ENCODE peak calls at places on chromosomes 5 and 9, in five cellular contexts. Q is heart right ventricle; M is neural progenitor cell; C is naive thymus-derived CD4-positive, alpha-beta T cell; R is IMR-90. G is an unnamed sample.

GRCh38 chr5:54746346-54746745 is 228.8 kb downstream of the SNX18 start:
- DNase-seq in Q (no peak), M (no peak), C (no peak), R (no peak), G (no peak)

GRCh38 chr5:50340757-50341156 is 100.3 kb downstream of the EMB start:
- DNase-seq in Q (no peak), M (no peak), C (no peak), R (no peak), G (no peak)

GRCh38 chr5:161934486-161934885 is 86.6 kb downstream of the GABRA1 start:
- DNase-seq in Q (no peak), M (no peak), C (no peak), R (no peak), G (no peak)

GRCh38 chr9:15856591-15856990 is 303.7 kb downstream of the CCDC171 start:
- DNase-seq in Q (no peak), M (no peak), C (no peak), R (peak; percentile 87), G (no peak)

GRCh38 chr5:18772475-18772874 is 1138.2 kb downstream of the TAF11L14 start:
- DNase-seq in Q (no peak), M (peak; percentile 10), C (no peak), R (no peak), G (no peak)

GRCh38 chr9:92850898-92851297 is 26.9 kb downstream of the ZNF484 start:
- DNase-seq in Q (no peak), M (no peak), C (peak; percentile 46), R (no peak), G (no peak)

GRCh38 chr9:14770592-14770991 is 48.1 kb upstream of the CER1 start:
- DNase-seq in Q (no peak), M (no peak), C (no peak), R (no peak), G (no peak)

GRCh38 chr5:171688696-171689495 is 96.7 kb upstream of the SMIM23 start:
- DNase-seq in Q (no peak), M (no peak), C (no peak), R (no peak), G (no peak)

GRCh38 chr9:87527211-87527916 is 29.7 kb downstream of the DAPK1 start:
- DNase-seq in Q (no peak), M (no peak), C (no peak), R (no peak), G (no peak)

GRCh38 chr5:122358382-122358990 is 46.4 kb downstream of the SNCAIP start:
- DNase-seq in Q (no peak), M (no peak), C (no peak), R (no peak), G (no peak)

GRCh38 chr9:132973713-132974112 is 4.8 kb upstream of the GFI1B start:
- DNase-seq in Q (no peak), M (no peak), C (no peak), R (peak; percentile 18), G (peak; percentile 28)

GRCh38 chr5:26553079-26553478 is 485.3 kb downstream of the CDH9 start:
- DNase-seq in Q (no peak), M (peak; percentile 62), C (no peak), R (no peak), G (no peak)

GRCh38 chr9:134330590-134330989 is 4.3 kb downstream of the RXRA start:
- DNase-seq in Q (peak; percentile 3), M (no peak), C (no peak), R (no peak), G (no peak)

GRCh38 chr5:9198399-9198798 is 347.5 kb downstream of the SEMA5A start:
- DNase-seq in Q (no peak), M (peak; percentile 40), C (no peak), R (peak; percentile 59), G (no peak)

GRCh38 chr5:14039063-14039462 is 94.6 kb upstream of the DNAH5 start:
- DNase-seq in Q (no peak), M (no peak), C (no peak), R (peak; percentile 51), G (no peak)

GRCh38 chr5:169637085-169637855 is at the start of gene DOCK2:
- DNase-seq in Q (peak; percentile 66), M (peak; percentile 21), C (peak; percentile 61), R (no peak), G (peak; percentile 92)

GRCh38 chr5:109911731-109912130 is 222.0 kb downstream of the MAN2A1 start:
- DNase-seq in Q (no peak), M (no peak), C (no peak), R (peak; percentile 11), G (no peak)

GRCh38 chr5:24444439-24444838 is 200.3 kb downstream of the CDH10 start:
- DNase-seq in Q (no peak), M (no peak), C (no peak), R (no peak), G (no peak)

GRCh38 chr5:108548684-108549596 is 167.0 kb upstream of the FBXL17 start:
- DNase-seq in Q (no peak), M (no peak), C (no peak), R (no peak), G (no peak)

GRCh38 chr9:4503103-4503502 is 12.8 kb downstream of the SLC1A1 start:
- DNase-seq in Q (no peak), M (no peak), C (no peak), R (no peak), G (no peak)

GRCh38 chr5:173524136-173524535 is 92.3 kb downstream of the BOD1 start:
- DNase-seq in Q (no peak), M (no peak), C (no peak), R (no peak), G (no peak)

GRCh38 chr5:140631063-140631462 is 1.9 kb downstream of the CD14 start:
- DNase-seq in Q (no peak), M (no peak), C (no peak), R (no peak), G (peak; percentile 86)

GRCh38 chr5:140632366-140633080 is 452 bp downstream of the CD14 start:
- DNase-seq in Q (peak; percentile 50), M (no peak), C (peak; percentile 57), R (peak; percentile 54), G (peak; percentile 58)

GRCh38 chr5:140630296-140630695 is 2.7 kb downstream of the CD14 start:
- DNase-seq in Q (no peak), M (no peak), C (no peak), R (no peak), G (no peak)

GRCh38 chr5:140633081-140633471 is at the start of gene CD14:
- DNase-seq in Q (peak; percentile 50), M (no peak), C (no peak), R (no peak), G (peak; percentile 33)

GRCh38 chr5:140631831-140632365 is 1.1 kb downstream of the CD14 start:
- DNase-seq in Q (no peak), M (no peak), C (peak; percentile 51), R (no peak), G (no peak)
- H3K4me3 ChIP-seq in Q (peak overlapping the region; percentile 61), M (no peak overlapping the region), C (peak overlapping the region; percentile 87), R (peak overlapping the region; percentile 30), G (peak overlapping the region; percentile 32)

DNA sequence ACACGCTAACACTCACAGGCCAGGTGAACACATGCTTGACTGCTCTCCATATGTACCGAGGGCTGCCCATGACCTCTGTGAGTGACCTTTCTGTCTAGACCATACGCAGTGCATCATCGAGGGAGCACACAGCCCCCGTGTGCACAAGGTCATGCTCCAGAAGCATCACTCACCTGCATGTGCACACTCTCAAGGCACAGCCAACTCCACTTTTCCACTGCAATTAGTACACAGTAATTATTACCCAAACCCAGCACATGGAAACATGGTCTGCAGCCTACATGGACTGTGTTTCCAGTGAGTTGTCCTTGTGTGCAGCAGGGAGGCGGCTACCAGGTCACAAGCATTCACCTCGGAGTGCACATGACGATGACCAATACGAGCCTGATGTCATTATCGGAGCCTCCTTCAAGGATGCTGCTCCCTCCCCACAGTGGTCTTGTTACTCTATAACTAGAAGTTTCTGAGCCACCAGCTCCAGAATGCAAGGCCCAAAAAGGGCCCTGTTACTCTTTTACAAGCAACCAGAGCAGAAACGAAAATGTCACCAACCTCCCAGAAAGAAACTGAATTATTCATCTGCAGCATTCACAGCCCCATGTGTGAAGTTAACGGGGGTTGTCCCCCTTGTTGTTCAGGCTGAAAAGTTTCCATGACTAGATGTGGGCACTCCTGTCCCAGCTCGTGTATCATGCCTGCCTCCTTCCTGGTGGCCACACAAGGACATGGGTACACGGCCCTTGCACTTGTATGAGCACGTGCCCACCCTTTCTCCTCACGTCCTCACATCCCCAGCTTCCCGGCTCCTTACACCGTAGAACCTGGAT is 31.2 kb downstream of the SEMA4D start:
- DNase-seq in Q (no peak), M (no peak), C (no peak), R (no peak), G (no peak)
- H3K4me3 ChIP-seq in Q (no peak overlapping the region), M (no peak overlapping the region), C (peak overlapping the region; percentile 43), R (no peak overlapping the region), G (no peak overlapping the region)

GRCh38 chr5:16737173-16737572 is 120.4 kb upstream of the RETREG1 start:
- DNase-seq in Q (no peak), M (peak; percentile 41), C (no peak), R (no peak), G (no peak)

GRCh38 chr5:16735092-16735970 is 118.5 kb upstream of the RETREG1 start:
- DNase-seq in Q (no peak), M (no peak), C (no peak), R (no peak), G (no peak)

GRCh38 chr5:16740046-16740445 is 123.2 kb upstream of the RETREG1 start:
- DNase-seq in Q (no peak), M (peak; percentile 66), C (no peak), R (no peak), G (no peak)

GRCh38 chr5:16736158-16736994 is 119.6 kb upstream of the RETREG1 start:
- DNase-seq in Q (no peak), M (peak; percentile 74), C (no peak), R (peak; percentile 87), G (no peak)

GRCh38 chr5:16737620-16738364 is 121.0 kb upstream of the RETREG1 start:
- DNase-seq in Q (no peak), M (peak; percentile 67), C (no peak), R (no peak), G (no peak)
- H3K4me3 ChIP-seq in Q (no peak overlapping the region), M (peak overlapping the region; percentile 41), C (no peak overlapping the region), R (no peak overlapping the region), G (no peak overlapping the region)

DNA sequence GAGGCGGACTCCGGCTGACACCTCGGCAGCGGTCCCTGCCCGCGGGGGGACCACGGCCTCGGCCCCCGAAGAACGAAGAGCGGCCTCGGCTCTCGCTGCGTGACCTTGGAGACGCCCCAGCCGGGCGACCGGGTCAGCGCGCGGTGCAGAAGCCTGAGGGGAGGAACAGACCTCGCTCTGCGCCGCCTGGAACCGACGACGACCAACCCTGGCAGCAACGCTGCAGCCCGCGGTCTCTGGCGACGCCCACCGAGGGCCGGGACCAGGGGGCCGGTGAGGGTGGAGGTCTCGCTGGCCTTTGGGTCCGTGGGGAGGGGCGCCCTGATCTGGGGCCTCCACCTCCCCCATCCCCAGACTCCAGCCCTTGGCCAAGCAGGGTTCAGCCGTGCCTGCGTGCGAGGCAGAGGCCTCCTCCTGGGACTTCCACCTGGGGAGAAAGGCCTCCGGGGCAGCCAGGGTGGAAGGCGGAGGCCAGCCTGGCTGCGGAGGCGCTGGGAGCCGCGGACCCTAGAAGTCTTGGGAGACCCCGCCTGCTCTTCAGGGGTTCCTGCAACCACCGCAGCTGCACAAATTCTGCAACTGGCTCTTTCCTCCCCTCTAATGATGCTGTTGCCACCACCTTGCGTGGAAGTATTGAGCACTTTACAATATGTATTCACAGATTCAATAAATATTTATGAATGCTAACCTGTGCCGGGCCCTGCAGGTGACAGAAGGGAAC is 44.3 kb upstream of the SLC12A7 start:
- DNase-seq in Q (no peak), M (peak; percentile 52), C (no peak), R (no peak), G (no peak)
- H3K4me3 ChIP-seq in Q (peak overlapping the region; percentile 22), M (peak overlapping the region; percentile 42), C (no peak overlapping the region), R (no peak overlapping the region), G (no peak overlapping the region)

GRCh38 chr5:179185256-179186091 is 125.3 kb downstream of the ZNF354C start:
- DNase-seq in Q (no peak), M (no peak), C (no peak), R (no peak), G (no peak)
- H3K4me3 ChIP-seq in Q (no peak overlapping the region), M (no peak overlapping the region), C (no peak overlapping the region), R (no peak overlapping the region), G (no peak overlapping the region)

G was measured in HL-60.